ENCODE peak calls at places on chromosomes 16 and 17, in seven cellular contexts. P, I, Z, W, A, J and D are unnamed samples.

GRCh38 chr16:89482824-89483220 is 7.5 kb downstream of the ANKRD11 start:
- DNase-seq in Z (peak), J (no peak), A (no peak), W (no peak), I (no peak), P (no peak), D (no peak)

GRCh38 chr17:63961355-63962207 is 11.1 kb downstream of the SCN4A start:
- DNase-seq in P (no peak), Z (peak), I (peak), W (peak), J (peak), A (peak), D (peak)

GRCh38 chr16:57422026-57422944 is 17.7 kb downstream of the CCL17 start:
- DNase-seq in J (peak), A (peak), Z (peak), I (no peak), P (no peak), W (peak), D (peak)

GRCh38 chr16:10625595-10626357 is 45.4 kb upstream of the EMP2 start:
- DNase-seq in Z (no peak), I (no peak), J (no peak), A (no peak), W (no peak), P (no peak), D (no peak)

GRCh38 chr17:7237761-7238417 is 1.4 kb downstream of the PHF23 start:
- DNase-seq in I (peak), P (no peak), J (peak), Z (peak), A (peak), W (peak), D (peak)

GRCh38 chr17:63395075-63395815 is 50.9 kb downstream of the CYB561 start:
- DNase-seq in J (no peak), Z (no peak), P (no peak), I (no peak), W (no peak), A (no peak), D (no peak)

GRCh38 chr17:65560628-65561371 is 648 bp downstream of the AXIN2 start:
- DNase-seq in J (peak), I (peak), A (peak), P (peak), Z (peak), W (peak), D (peak)

GRCh38 chr16:56560447-56560846 is 4.4 kb upstream of the MT4 start:
- DNase-seq in P (no peak), W (no peak), A (no peak), Z (no peak), I (no peak), J (no peak), D (no peak)

GRCh38 chr16:240559-240958 is 5.9 kb downstream of the FAM234A start:
- DNase-seq in P (no peak), J (no peak), W (no peak), A (no peak), Z (no peak), I (no peak), D (no peak)

GRCh38 chr16:3475604-3476375 is 19.5 kb downstream of the C16orf90 start:
- DNase-seq in I (peak), W (no peak), A (peak), J (no peak), Z (peak), P (no peak), D (no peak)

GRCh38 chr17:80441133-80441578 is 26.2 kb downstream of the ENDOV start:
- DNase-seq in A (peak), P (no peak), Z (no peak), I (peak), J (no peak), W (peak), D (no peak)

GRCh38 chr17:9647014-9647413 is 1.7 kb downstream of the USP43 start:
- DNase-seq in A (no peak), W (no peak), Z (no peak), I (no peak), J (no peak), P (no peak), D (no peak)

GRCh38 chr16:25036561-25036960 is 21.4 kb upstream of the ARHGAP17 start:
- DNase-seq in P (no peak), A (no peak), I (no peak), Z (no peak), J (no peak), W (no peak), D (no peak)

GRCh38 chr17:79324219-79324618 is 249.6 kb downstream of the ENGASE start:
- DNase-seq in P (no peak), Z (no peak), A (no peak), W (no peak), J (no peak), I (no peak), D (no peak)

GRCh38 chr16:27238591-27238990 is 30.0 kb downstream of the NSMCE1 start:
- DNase-seq in W (no peak), I (no peak), A (no peak), J (peak), Z (no peak), P (no peak), D (no peak)

GRCh38 chr16:2296662-2297505 is 29.0 kb upstream of the RNPS1 start:
- DNase-seq in Z (no peak), I (peak), P (no peak), J (no peak), W (peak), A (peak), D (peak)

GRCh38 chr17:56159764-56160394 is 6.6 kb downstream of the ANKFN1 start:
- DNase-seq in I (no peak), J (no peak), Z (no peak), P (no peak), A (no peak), W (no peak), D (no peak)

GRCh38 chr16:89430436-89431157 is 59.8 kb downstream of the ANKRD11 start:
- DNase-seq in Z (peak), J (no peak), P (no peak), I (no peak), W (no peak), A (no peak), D (no peak)

GRCh38 chr17:70110443-70110880 is 35.4 kb downstream of the KCNJ16 start:
- DNase-seq in A (no peak), Z (no peak), J (no peak), W (no peak), P (no peak), I (no peak), D (no peak)

GRCh38 chr17:1532836-1533602 is 16.6 kb upstream of the INPP5K start:
- DNase-seq in J (no peak), A (peak), P (no peak), Z (no peak), I (no peak), W (peak), D (no peak)

GRCh38 chr16:85557976-85558589 is 55.0 kb upstream of the GSE1 start:
- DNase-seq in P (no peak), Z (peak), I (no peak), J (no peak), A (no peak), W (peak), D (peak)
- TF ChIP-seq EP300 in P (no peak), Z (peak), I (no peak), J (no peak), A (no peak), W (no peak), D (no peak)

GRCh38 chr16:83953796-83954576 is 946 bp downstream of the OSGIN1 start:
- DNase-seq in W (no peak), A (no peak), Z (no peak), I (no peak), P (no peak), J (no peak), D (no peak)
- TF ChIP-seq CTCF in W (peak), A (peak), Z (peak), I (peak), P (peak), J (peak), D (no peak)

GRCh38 chr16:81629896-81630631 is 149.0 kb upstream of the PLCG2 start:
- DNase-seq in A (no peak), W (no peak), I (peak), Z (no peak), P (no peak), J (no peak), D (no peak)
- TF ChIP-seq POLR2AphosphoS5 in A (no peak), W (no peak), I (no peak), Z (no peak), P (no peak), J (no peak), D (no peak)

GRCh38 chr16:61214780-61215179 is 821.5 kb downstream of the CDH8 start:
- DNase-seq in Z (no peak), A (no peak), J (no peak), P (no peak), I (no peak), W (no peak), D (no peak)
- TF ChIP-seq EP300 in Z (no peak), A (no peak), J (no peak), P (no peak), I (no peak), W (no peak), D (no peak)

GRCh38 chr16:30839523-30840227 is 52.7 kb upstream of the ZNF629 start:
- DNase-seq in Z (peak), P (no peak), J (no peak), W (no peak), I (no peak), A (no peak), D (peak)

GRCh38 chr16:30842971-30843370 is 50.9 kb downstream of the BCL7C start:
- DNase-seq in P (no peak), A (no peak), Z (no peak), J (no peak), W (no peak), I (no peak), D (no peak)

GRCh38 chr16:30841332-30841731 is 52.5 kb downstream of the BCL7C start:
- DNase-seq in Z (no peak), W (no peak), A (no peak), P (no peak), I (no peak), J (no peak), D (no peak)

GRCh38 chr16:30837904-30838303 is 50.9 kb upstream of the ZNF629 start:
- DNase-seq in W (no peak), A (no peak), P (no peak), Z (no peak), I (no peak), J (no peak), D (no peak)

GRCh38 chr16:30838876-30839471 is 52.0 kb upstream of the ZNF629 start:
- DNase-seq in I (no peak), Z (no peak), W (no peak), P (no peak), J (no peak), A (no peak), D (no peak)
- TF ChIP-seq CTCF in I (no peak), Z (no peak), W (no peak), P (no peak), J (no peak), A (no peak), D (no peak)